ENCODE peak calls at places on chromosome 17, in nine cellular contexts. P, I, X, L, Y, D, M, S and J are unnamed samples.
A peak's percentile ranks its signal among the peaks of the same experiment; 100 is the strongest.

GRCh38 chr17:19390951-19391350 is 4.0 kb upstream of the MFAP4 start:
- DNase-seq in L (no peak), P (no peak), I (no peak), M (no peak), S (no peak), D (no peak), X (no peak), Y (peak; percentile 5), J (no peak)

GRCh38 chr17:73474370-73474988 is 162.7 kb upstream of the CDC42EP4 start:
- DNase-seq in I (no peak), M (no peak), L (peak; percentile 75), S (peak; percentile 39), D (peak; percentile 51), X (no peak), Y (peak; percentile 81), P (peak; percentile 84), J (peak; percentile 59)

GRCh38 chr17:81489012-81489968 is 23.3 kb downstream of the ACTG1 start:
- DNase-seq in Y (no peak), S (no peak), M (peak; percentile 68), L (no peak), P (no peak), D (no peak), X (peak; percentile 28), I (no peak), J (no peak)

GRCh38 chr17:54626146-54626703 is 274.4 kb upstream of the TOM1L1 start:
- DNase-seq in X (no peak), L (no peak), D (no peak), S (no peak), I (no peak), P (no peak), M (peak; percentile 69), Y (no peak), J (no peak)

GRCh38 chr17:50297407-50297865 is 23.2 kb downstream of the TMEM92 start:
- DNase-seq in L (peak; percentile 89), D (peak; percentile 68), I (no peak), P (peak; percentile 83), M (peak; percentile 77), X (peak; percentile 87), S (peak; percentile 63), Y (peak; percentile 76), J (peak; percentile 89)

GRCh38 chr17:3282901-3283300 is 15.3 kb downstream of the OR3A1 start:
- DNase-seq in X (no peak), P (no peak), S (no peak), Y (no peak), L (no peak), M (no peak), I (no peak), D (no peak), J (no peak)

GRCh38 chr17:30161601-30162000 is 45.0 kb downstream of the NSRP1 start:
- DNase-seq in L (no peak), M (no peak), Y (no peak), X (no peak), S (peak; percentile 4), I (no peak), P (no peak), D (no peak), J (no peak)

GRCh38 chr17:40827746-40828453 is 5.5 kb upstream of the KRT10 start:
- DNase-seq in L (no peak), P (no peak), I (no peak), Y (no peak), S (no peak), D (no peak), X (no peak), M (no peak), J (no peak)

GRCh38 chr17:44203731-44204452 is 4.2 kb upstream of the ATXN7L3 start:
- DNase-seq in P (no peak), S (peak; percentile 31), I (no peak), M (peak; percentile 89), Y (peak; percentile 31), L (no peak), X (peak; percentile 54), D (no peak), J (no peak)

GRCh38 chr17:37276475-37276874 is 99.3 kb upstream of the C17orf78 start:
- DNase-seq in P (no peak), L (no peak), I (no peak), M (no peak), X (no peak), S (peak; percentile 9), D (no peak), Y (no peak), J (no peak)

GRCh38 chr17:49565948-49566491 is 9.7 kb upstream of the NXPH3 start:
- DNase-seq in L (peak; percentile 90), Y (peak; percentile 49), I (no peak), M (no peak), S (no peak), P (no peak), X (no peak), D (peak; percentile 73), J (peak; percentile 66)

GRCh38 chr17:2056221-2057129 is 1.6 kb downstream of the HIC1 start:
- DNase-seq in I (no peak), S (peak; percentile 64), L (no peak), D (no peak), X (peak; percentile 28), M (peak; percentile 66), Y (no peak), P (no peak), J (no peak)

GRCh38 chr17:44004077-44004760 is at the start of gene NAGS:
- DNase-seq in S (no peak), Y (peak; percentile 40), D (no peak), P (peak; percentile 29), X (no peak), M (peak; percentile 71), L (peak; percentile 85), I (no peak), J (no peak)

GRCh38 chr17:81169870-81170309 is 3.9 kb upstream of the AATK start:
- DNase-seq in X (no peak), I (no peak), L (no peak), S (no peak), M (no peak), Y (no peak), P (no peak), D (no peak), J (no peak)

GRCh38 chr17:79370594-79370993 is 240.3 kb downstream of the RBFOX3 start:
- DNase-seq in L (no peak), Y (no peak), X (no peak), I (no peak), D (no peak), M (no peak), S (no peak), P (no peak), J (no peak)

GRCh38 chr17:32298721-32299578 is 33.3 kb downstream of the RHBDL3 start:
- DNase-seq in D (no peak), S (no peak), M (no peak), I (no peak), X (no peak), P (no peak), Y (no peak), L (no peak), J (no peak)

DNA sequence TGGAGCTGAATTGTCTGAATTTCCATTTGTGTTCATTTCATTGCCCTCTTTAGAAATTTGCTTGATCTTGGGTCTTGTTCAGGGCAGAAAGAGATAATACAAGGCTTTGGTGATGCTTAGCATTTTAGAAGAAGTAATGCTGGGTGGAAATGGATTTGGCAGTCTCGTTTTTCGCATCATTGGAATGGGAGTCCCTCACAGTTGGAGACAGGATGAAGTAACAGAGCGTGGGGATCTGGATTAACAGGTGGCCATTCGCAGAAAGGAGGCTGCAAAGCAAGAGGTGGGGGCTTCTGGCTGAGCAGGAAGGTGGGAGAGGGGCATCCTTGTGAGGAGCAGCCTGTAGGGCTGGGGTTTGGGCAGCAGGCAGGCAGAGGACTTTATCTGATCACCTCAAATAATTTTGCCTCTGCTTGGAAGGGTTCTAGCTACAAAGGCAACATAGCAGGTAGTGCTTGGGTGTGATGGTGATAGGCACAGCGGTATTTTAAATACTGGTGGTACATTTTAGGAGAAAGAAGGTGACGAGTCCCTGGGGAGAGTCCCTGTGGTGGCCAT is 17.0 kb downstream of the KSR1 start:
- DNase-seq in I (no peak), Y (no peak), M (no peak), P (no peak), S (no peak), L (peak; percentile 15), X (no peak), D (no peak), J (no peak)
- TF ChIP-seq CTCF in I (no peak), Y (no peak), M (no peak), P (no peak), S (no peak), L (no peak), X (no peak), D (no peak), J (no peak)

DNA sequence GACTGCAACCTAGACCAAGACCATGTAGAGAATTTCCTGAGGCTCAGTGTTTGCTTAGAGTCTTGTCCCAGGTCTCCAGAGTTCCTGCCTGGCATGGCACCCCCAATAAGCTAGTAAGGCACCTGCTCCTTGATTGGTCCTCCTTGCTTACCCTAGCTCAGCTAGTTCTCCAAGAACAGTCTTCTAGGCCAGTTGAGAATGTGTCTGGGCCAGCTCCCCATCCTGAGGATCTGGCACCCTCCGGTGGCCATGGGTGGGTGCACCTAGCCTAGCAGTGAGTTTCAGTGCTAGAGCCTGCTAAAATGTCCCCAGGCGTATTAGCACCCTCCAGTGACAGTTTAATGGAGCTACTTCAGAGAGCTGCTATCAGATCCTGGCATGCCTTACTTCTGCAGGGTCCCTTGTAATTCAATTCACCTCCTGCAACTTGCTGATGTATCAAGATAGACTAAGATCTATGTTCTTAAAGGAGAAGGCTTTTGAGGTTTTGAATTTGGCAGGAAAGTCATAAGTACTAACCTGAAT is 44.4 kb upstream of the MED13 start:
- DNase-seq in X (peak; percentile 54), S (peak; percentile 60), P (peak; percentile 73), D (no peak), M (peak; percentile 93), I (no peak), L (peak; percentile 83), Y (peak; percentile 60), J (no peak)
- TF ChIP-seq CTCF in X (peak; percentile 38), S (peak; percentile 65), P (peak; percentile 72), D (no peak), M (peak; percentile 99), I (no peak), L (peak; percentile 57), Y (peak; percentile 69), J (no peak)

DNA sequence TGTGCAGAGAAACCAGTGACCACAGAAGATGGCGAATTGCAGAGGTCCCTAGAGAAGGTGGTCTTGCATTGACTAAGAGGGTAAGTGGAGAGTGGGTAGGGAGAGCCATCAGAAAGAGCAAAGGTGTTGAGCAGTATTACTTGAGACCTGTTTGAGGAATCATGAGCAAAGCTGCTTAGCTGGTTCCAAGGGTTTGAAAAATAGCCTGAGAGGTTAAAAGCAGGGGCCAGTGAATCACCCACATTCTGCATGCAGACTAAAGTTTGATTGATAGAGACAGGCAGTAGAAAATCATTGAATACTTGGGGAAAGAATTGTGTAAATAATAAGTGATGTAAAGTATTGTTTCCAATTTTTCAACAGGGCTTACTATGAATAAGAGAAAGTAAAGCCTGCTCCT is 34.0 kb upstream of the KCNJ16 start:
- DNase-seq in D (no peak), S (no peak), L (no peak), X (no peak), Y (no peak), P (no peak), M (no peak), I (no peak), J (no peak)
- TF ChIP-seq CTCF in D (no peak), S (no peak), L (no peak), X (no peak), Y (no peak), P (no peak), M (no peak), I (no peak), J (no peak)

DNA sequence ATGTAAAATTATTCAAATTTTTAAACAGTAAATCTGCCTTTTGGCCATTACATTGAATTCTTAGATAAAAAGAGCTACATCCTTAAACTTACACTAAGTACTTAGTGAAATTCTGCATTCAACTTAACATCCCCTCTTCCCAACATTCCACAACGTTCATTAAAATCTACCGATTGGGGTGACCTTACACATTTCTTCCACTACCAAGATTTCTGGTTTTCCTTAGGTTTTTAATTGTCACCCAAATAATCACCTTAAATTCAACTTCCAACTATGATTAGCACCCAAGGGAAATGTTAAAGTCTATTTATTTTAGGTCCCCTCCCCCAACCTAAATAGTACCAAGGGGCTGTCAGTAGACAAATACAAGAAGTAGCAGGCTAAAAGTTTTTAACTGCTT is 4.9 kb downstream of the SRSF1 start:
- DNase-seq in S (no peak), I (no peak), L (no peak), M (no peak), D (no peak), P (no peak), Y (no peak), X (no peak), J (no peak)
- TF ChIP-seq CTCF in S (no peak), I (no peak), L (no peak), M (no peak), D (no peak), P (no peak), Y (no peak), X (no peak), J (no peak)